ENCODE peak calls at places on chromosomes 5 and 9, in ten cellular contexts. X, V, M, P, B, W, J, D, F and K are unnamed samples.

GRCh38 chr9:114098021-114098659 is 952 bp downstream of the KIF12 start:
- DNase-seq in W (peak), M (peak), V (no peak), X (peak), B (no peak), D (no peak), J (no peak), P (no peak), F (no peak), K (no peak)

GRCh38 chr9:123953601-123954011 is 23.7 kb upstream of the DENND1A start:
- DNase-seq in D (no peak), F (no peak), P (no peak), V (no peak), M (no peak), X (no peak), W (no peak), J (peak), B (no peak), K (no peak)

GRCh38 chr9:105976257-105976656 is 281.9 kb downstream of the TMEM38B start:
- DNase-seq in J (no peak), M (no peak), X (no peak), F (no peak), W (no peak), B (no peak), V (no peak), D (no peak), P (peak), K (no peak)

GRCh38 chr5:95380103-95380628 is 11.0 kb upstream of the FAM81B start:
- DNase-seq in X (no peak), M (no peak), D (no peak), B (no peak), W (no peak), F (no peak), P (no peak), J (no peak), V (no peak), K (no peak)

GRCh38 chr5:106610041-106610440 is 1060.7 kb downstream of the EFNA5 start:
- DNase-seq in V (no peak), X (no peak), J (no peak), P (no peak), D (peak), B (no peak), F (no peak), M (no peak), W (no peak), K (no peak)

GRCh38 chr5:42494414-42494813 is 71.2 kb downstream of the GHR start:
- DNase-seq in V (no peak), J (peak), F (no peak), P (no peak), W (no peak), D (no peak), B (peak), X (no peak), M (no peak), K (peak)

GRCh38 chr5:32439086-32439642 is 5.4 kb downstream of the ZFR start:
- DNase-seq in D (no peak), P (no peak), X (no peak), M (no peak), J (no peak), W (no peak), B (no peak), F (no peak), V (no peak), K (no peak)

GRCh38 chr5:65482727-65483473 is 1.2 kb upstream of the ADAMTS6 start:
- DNase-seq in W (no peak), P (no peak), D (no peak), F (no peak), J (peak), X (no peak), V (no peak), B (peak), M (no peak), K (no peak)

GRCh38 chr9:92728831-92729734 is 35.5 kb downstream of the BICD2 start:
- DNase-seq in D (no peak), P (peak), W (no peak), X (no peak), V (no peak), J (peak), B (no peak), M (no peak), F (no peak), K (no peak)

GRCh38 chr5:133079048-133079447 is 27.2 kb downstream of the HSPA4 start:
- DNase-seq in V (no peak), J (peak), M (no peak), P (no peak), F (no peak), D (no peak), W (no peak), X (no peak), B (no peak), K (no peak)

GRCh38 chr5:92050970-92051369 is 667.9 kb upstream of the ARRDC3 start:
- DNase-seq in F (no peak), M (no peak), B (no peak), P (no peak), D (no peak), X (no peak), W (no peak), V (no peak), J (no peak), K (no peak)

GRCh38 chr5:149310947-149311675 is 34.2 kb upstream of the GRPEL2 start:
- DNase-seq in J (peak), V (no peak), P (peak), W (no peak), X (no peak), F (no peak), B (peak), M (peak), D (peak), K (no peak)

GRCh38 chr5:107467137-107467932 is 203.4 kb downstream of the EFNA5 start:
- DNase-seq in X (no peak), B (no peak), F (no peak), P (no peak), W (no peak), D (no peak), J (no peak), M (no peak), V (no peak), K (no peak)

GRCh38 chr5:154321546-154321945 is 124.3 kb upstream of the SAP30L start:
- DNase-seq in P (no peak), B (no peak), D (no peak), V (no peak), F (no peak), J (no peak), W (no peak), X (no peak), M (no peak), K (no peak)

GRCh38 chr5:171713152-171713551 is 72.5 kb upstream of the SMIM23 start:
- DNase-seq in P (no peak), D (no peak), V (no peak), W (no peak), M (no peak), F (no peak), X (no peak), J (no peak), B (no peak), K (no peak)

GRCh38 chr5:169979871-169980270 is 424 bp downstream of the INSYN2B start:
- DNase-seq in M (no peak), D (no peak), P (no peak), B (peak), W (no peak), J (peak), V (no peak), X (no peak), F (no peak), K (no peak)

GRCh38 chr9:37618817-37619216 is 26.4 kb upstream of the TOMM5 start:
- DNase-seq in P (peak), J (peak), B (peak), F (no peak), M (no peak), X (no peak), V (no peak), D (no peak), W (no peak), K (no peak)

GRCh38 chr5:119445544-119445943 is 6.8 kb upstream of the HSD17B4 start:
- DNase-seq in F (no peak), M (no peak), W (no peak), V (no peak), D (no peak), B (no peak), P (no peak), J (no peak), X (no peak), K (no peak)

GRCh38 chr9:89524888-89525385 is 27.0 kb upstream of the SEMA4D start:
- DNase-seq in J (no peak), V (no peak), F (no peak), D (no peak), M (no peak), W (no peak), X (no peak), B (no peak), P (no peak), K (no peak)

GRCh38 chr5:87120518-87121314 is 147.0 kb upstream of the RASA1 start:
- DNase-seq in B (peak), F (no peak), P (no peak), J (peak), W (no peak), V (peak), D (peak), M (no peak), X (no peak), K (peak)

GRCh38 chr5:17396247-17396646 is 101.8 kb upstream of the TAF11L2 start:
- DNase-seq in P (no peak), F (no peak), X (no peak), B (peak), M (no peak), D (no peak), V (no peak), J (peak), W (no peak), K (no peak)

GRCh38 chr5:13739462-13739861 is 205.0 kb downstream of the DNAH5 start:
- DNase-seq in D (no peak), B (peak), P (no peak), V (no peak), X (no peak), W (no peak), J (no peak), F (no peak), M (no peak), K (no peak)

GRCh38 chr9:94804917-94805544 is 78.5 kb downstream of the AOPEP start:
- DNase-seq in M (no peak), B (peak), J (no peak), P (peak), V (no peak), F (no peak), W (no peak), X (no peak), D (no peak), K (no peak)

GRCh38 chr9:27125030-27125429 is 16.0 kb downstream of the TEK start:
- DNase-seq in B (peak), W (no peak), J (peak), V (no peak), M (peak), P (no peak), X (no peak), D (peak), F (peak), K (peak)

GRCh38 chr9:36542355-36542754 is 30.3 kb upstream of the MELK start:
- DNase-seq in D (no peak), W (no peak), X (no peak), B (no peak), V (no peak), J (no peak), M (no peak), F (no peak), P (no peak), K (no peak)

GRCh38 chr5:61777292-61777691 is 445.2 kb downstream of the ZSWIM6 start:
- DNase-seq in M (no peak), J (no peak), W (no peak), X (no peak), P (no peak), D (no peak), B (no peak), F (no peak), V (no peak), K (no peak)

GRCh38 chr5:54329731-54330709 is 19.6 kb upstream of the ARL15 start:
- DNase-seq in M (no peak), D (peak), X (no peak), J (peak), B (peak), W (no peak), V (no peak), F (no peak), P (no peak), K (peak)

GRCh38 chr5:143850050-143850713 is 38.2 kb downstream of the HMHB1 start:
- DNase-seq in P (no peak), X (no peak), D (no peak), F (no peak), W (no peak), J (no peak), B (no peak), V (no peak), M (no peak), K (no peak)

GRCh38 chr5:132479073-132479811 is 11.3 kb downstream of the IRF1 start:
- DNase-seq in D (no peak), X (no peak), J (no peak), M (no peak), W (no peak), V (peak), F (no peak), P (no peak), B (no peak), K (no peak)

GRCh38 chr9:93149361-93149760 is 15.3 kb upstream of the NINJ1 start:
- DNase-seq in V (no peak), D (no peak), J (peak), W (no peak), M (no peak), F (no peak), X (no peak), B (no peak), P (no peak), K (no peak)

GRCh38 chr5:157442989-157443619 is 16.9 kb upstream of the NIPAL4 start:
- DNase-seq in M (no peak), F (no peak), B (peak), J (peak), D (no peak), W (no peak), P (no peak), V (no peak), X (no peak), K (no peak)

GRCh38 chr9:114287763-114288232 is 35.1 kb upstream of the ORM1 start:
- DNase-seq in J (no peak), F (peak), P (no peak), D (no peak), M (no peak), W (peak), V (no peak), X (peak), B (no peak), K (no peak)

GRCh38 chr5:9059920-9060691 is 485.8 kb downstream of the SEMA5A start:
- DNase-seq in J (peak), M (peak), D (peak), F (peak), X (no peak), W (no peak), P (no peak), B (peak), V (no peak), K (peak)

GRCh38 chr5:176540956-176541337 is 3.7 kb upstream of the RNF44 start:
- DNase-seq in V (peak), W (no peak), D (no peak), P (no peak), M (no peak), B (no peak), F (no peak), X (no peak), J (no peak), K (no peak)

GRCh38 chr5:110612778-110613396 is 113.6 kb downstream of the TMEM232 start:
- DNase-seq in J (no peak), V (no peak), X (no peak), B (no peak), M (no peak), P (no peak), W (no peak), F (no peak), D (no peak), K (no peak)

GRCh38 chr5:42982107-42982622 is 58.0 kb downstream of the ANXA2R start:
- DNase-seq in V (no peak), W (no peak), B (peak), P (no peak), M (peak), D (no peak), F (no peak), X (no peak), J (no peak), K (no peak)

GRCh38 chr5:179345429-179346321 is at the start of gene ADAMTS2:
- DNase-seq in M (peak), W (peak), B (no peak), V (no peak), J (peak), F (peak), D (no peak), P (peak), X (peak), K (no peak)

GRCh38 chr9:133359420-133360175 is 3.2 kb downstream of the SURF2 start:
- DNase-seq in W (peak), M (no peak), P (peak), F (no peak), D (no peak), B (no peak), X (peak), J (no peak), V (peak), K (no peak)

GRCh38 chr5:147668385-147668784 is 114.1 kb downstream of the JAKMIP2 start:
- DNase-seq in V (no peak), M (no peak), W (no peak), P (no peak), B (no peak), X (no peak), D (no peak), J (no peak), F (no peak), K (no peak)
- TF ChIP-seq CTCF in V (no peak), M (no peak), W (no peak), P (no peak), B (no peak), X (no peak), D (no peak), J (no peak), F (no peak), K (no peak)

GRCh38 chr5:138610468-138611294 is 35.5 kb upstream of the HSPA9 start:
- DNase-seq in B (peak), X (no peak), P (peak), J (peak), M (no peak), D (no peak), V (no peak), W (no peak), F (peak), K (no peak)
- H3K4me3 ChIP-seq in B (no peak), X (no peak), P (peak), J (no peak), M (peak), D (no peak), V (no peak), W (no peak), F (peak), K (peak)

GRCh38 chr9:83406901-83407300 is 131.3 kb downstream of the FRMD3 start:
- DNase-seq in D (no peak), P (no peak), X (peak), F (no peak), V (no peak), W (no peak), J (no peak), M (no peak), B (no peak), K (no peak)

GRCh38 chr9:83403864-83404263 is 134.3 kb downstream of the FRMD3 start:
- DNase-seq in J (peak), X (no peak), V (no peak), B (peak), W (no peak), D (no peak), P (no peak), F (no peak), M (no peak), K (peak)

GRCh38 chr9:83401328-83401895 is 136.8 kb downstream of the FRMD3 start:
- DNase-seq in X (no peak), M (no peak), P (no peak), V (no peak), B (no peak), D (no peak), W (no peak), F (no peak), J (peak), K (no peak)

GRCh38 chr9:83410701-83411100 is 127.5 kb downstream of the FRMD3 start:
- DNase-seq in F (no peak), J (no peak), B (no peak), W (no peak), D (no peak), M (no peak), P (no peak), X (no peak), V (no peak), K (no peak)

GRCh38 chr9:83405674-83406255 is 132.4 kb downstream of the FRMD3 start:
- DNase-seq in J (no peak), D (no peak), V (no peak), P (no peak), B (no peak), X (no peak), F (no peak), M (no peak), W (no peak), K (no peak)
- TF ChIP-seq CTCF in J (no peak), D (no peak), V (no peak), P (no peak), B (no peak), X (no peak), F (no peak), M (no peak), W (no peak), K (peak)

DNA sequence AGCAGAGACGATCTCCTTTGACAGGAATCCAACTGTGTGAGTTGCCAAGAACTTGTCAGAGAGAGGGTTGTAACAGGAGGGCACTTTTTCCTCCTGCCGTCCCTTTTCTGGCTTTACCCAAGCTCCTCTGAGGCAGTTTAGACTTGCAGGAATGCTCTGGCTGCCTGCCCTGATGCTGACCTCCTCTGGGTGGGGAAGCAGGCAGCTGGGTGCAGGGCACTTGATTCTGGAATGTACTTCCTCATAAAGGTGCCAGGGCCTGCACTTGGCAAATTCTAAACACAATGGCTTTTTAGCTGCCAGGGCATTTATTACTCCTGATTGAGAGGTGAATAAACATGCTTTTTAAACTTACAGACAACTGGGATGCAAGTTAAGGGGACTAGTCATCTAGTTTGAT is 190.4 kb downstream of the EPB41L4A start:
- DNase-seq in D (peak), J (peak), W (peak), X (peak), M (peak), F (peak), P (no peak), V (no peak), B (peak), K (peak)
- H3K4me3 ChIP-seq in D (no peak), J (no peak), W (no peak), X (no peak), M (peak), F (peak), P (no peak), V (no peak), B (no peak), K (peak)